ENCODE peak calls at places on chromosomes 16 and 17, in five cellular contexts. Q, G, Z, K and V are unnamed samples.

GRCh38 chr17:62043602-62044001 is 21.5 kb downstream of the MED13 start:
- DNase-seq in Q (no peak), G (no peak), Z (no peak), K (no peak), V (no peak)

GRCh38 chr16:3646348-3646920 is 8.1 kb upstream of the DNASE1 start:
- DNase-seq in Q (no peak), G (peak), Z (no peak), K (no peak), V (no peak)

GRCh38 chr17:43671075-43671692 is 9.5 kb upstream of the MEOX1 start:
- DNase-seq in Q (no peak), G (no peak), Z (no peak), K (peak), V (no peak)

GRCh38 chr17:66791337-66791736 is 43.6 kb upstream of the CACNG5 start:
- DNase-seq in Q (no peak), G (no peak), Z (no peak), K (no peak), V (peak)

GRCh38 chr17:30554839-30555751 is 77.9 kb downstream of the GOSR1 start:
- DNase-seq in Q (no peak), G (no peak), Z (no peak), K (no peak), V (no peak)

GRCh38 chr17:68740555-68741447 is 139.6 kb upstream of the FAM20A start:
- DNase-seq in Q (no peak), G (no peak), Z (no peak), K (no peak), V (no peak)

GRCh38 chr16:53805113-53805512 is 101.2 kb downstream of the FTO start:
- DNase-seq in Q (no peak), G (no peak), Z (no peak), K (no peak), V (no peak)

GRCh38 chr17:16007439-16007838 is 7.8 kb downstream of the TTC19 start:
- DNase-seq in Q (no peak), G (no peak), Z (no peak), K (no peak), V (no peak)

GRCh38 chr17:73069846-73070245 is 22.6 kb downstream of the SLC39A11 start:
- DNase-seq in Q (no peak), G (no peak), Z (no peak), K (no peak), V (no peak)

GRCh38 chr17:42276359-42276608 is at the start of gene STAT5B:
- DNase-seq in Q (peak), G (peak), Z (no peak), K (no peak), V (peak)